ENCODE peak calls at places on chromosomes 5 and 9, in four cellular contexts. One of them, this sample, is unnamed.

GRCh38 chr9:89952401-89952800 is 347.6 kb downstream of the GADD45G start:
- DNase-seq in astrocyte of the spinal cord: peak
- DNase-seq in prostate gland: no peak
- DNase-seq in fibroblast of lung: peak
- DNase-seq in this sample: peak

GRCh38 chr5:74067748-74068541 is 441.9 kb downstream of the ARHGEF28 start:
- DNase-seq in astrocyte of the spinal cord: no peak
- DNase-seq in prostate gland: peak
- DNase-seq in fibroblast of lung: no peak
- DNase-seq in this sample: peak

GRCh38 chr9:92064711-92065110 is 50.5 kb downstream of the SPTLC1 start:
- DNase-seq in astrocyte of the spinal cord: peak
- DNase-seq in prostate gland: no peak
- DNase-seq in fibroblast of lung: peak
- DNase-seq in this sample: peak

GRCh38 chr9:76808636-76809035 is 44.4 kb downstream of the PCA3 start:
- DNase-seq in astrocyte of the spinal cord: no peak
- DNase-seq in prostate gland: no peak
- DNase-seq in fibroblast of lung: peak
- DNase-seq in this sample: peak

GRCh38 chr5:104444656-104445055 is 882.1 kb upstream of the NUDT12 start:
- DNase-seq in astrocyte of the spinal cord: no peak
- DNase-seq in prostate gland: no peak
- DNase-seq in fibroblast of lung: no peak
- DNase-seq in this sample: no peak

GRCh38 chr9:116899337-116900006 is 212.4 kb downstream of the TRIM32 start:
- DNase-seq in astrocyte of the spinal cord: peak
- DNase-seq in prostate gland: no peak
- DNase-seq in fibroblast of lung: peak
- DNase-seq in this sample: no peak

GRCh38 chr9:108271646-108272349 is 584.0 kb downstream of the ACTL7B start:
- DNase-seq in astrocyte of the spinal cord: peak
- DNase-seq in prostate gland: peak
- DNase-seq in fibroblast of lung: peak
- DNase-seq in this sample: peak

GRCh38 chr9:20417695-20418094 is 204.6 kb downstream of the MLLT3 start:
- DNase-seq in astrocyte of the spinal cord: no peak
- DNase-seq in prostate gland: no peak
- DNase-seq in fibroblast of lung: no peak
- DNase-seq in this sample: no peak

GRCh38 chr9:35338561-35339274 is 151.2 kb upstream of the RUSC2 start:
- DNase-seq in astrocyte of the spinal cord: no peak
- DNase-seq in prostate gland: peak
- DNase-seq in fibroblast of lung: no peak
- DNase-seq in this sample: no peak

GRCh38 chr9:75488082-75488713 is 399.9 kb downstream of the OSTF1 start:
- DNase-seq in astrocyte of the spinal cord: no peak
- DNase-seq in prostate gland: no peak
- DNase-seq in fibroblast of lung: no peak
- DNase-seq in this sample: no peak

GRCh38 chr9:75483636-75484035 is 395.3 kb downstream of the OSTF1 start:
- DNase-seq in astrocyte of the spinal cord: peak
- DNase-seq in prostate gland: no peak
- DNase-seq in fibroblast of lung: peak
- DNase-seq in this sample: peak

DNA sequence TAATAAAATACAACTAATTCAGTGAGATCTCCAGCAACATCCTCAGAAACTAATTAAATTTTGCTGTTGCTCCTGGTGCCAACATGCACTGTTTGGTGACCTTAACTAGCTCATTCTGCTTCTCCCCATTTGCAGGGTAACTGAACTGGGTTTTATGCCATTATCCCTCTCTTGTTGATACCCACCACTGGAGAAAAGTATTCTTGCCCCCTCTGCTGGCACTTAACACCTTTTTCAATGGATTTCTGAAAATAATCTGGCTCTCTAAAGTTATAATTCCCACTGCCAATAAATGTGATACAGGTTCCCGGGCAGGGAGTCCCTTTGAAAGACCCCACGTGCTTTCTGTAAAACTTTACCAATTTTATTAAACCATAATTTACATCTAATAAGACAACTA is 394.3 kb downstream of the OSTF1 start:
- DNase-seq in astrocyte of the spinal cord: no peak
- DNase-seq in prostate gland: no peak
- DNase-seq in fibroblast of lung: no peak
- DNase-seq in this sample: no peak
- TF ChIP-seq CTCF in astrocyte of the spinal cord: no peak
- TF ChIP-seq CTCF in prostate gland: no peak
- TF ChIP-seq CTCF in fibroblast of lung: no peak
- TF ChIP-seq CTCF in this sample: no peak

DNA sequence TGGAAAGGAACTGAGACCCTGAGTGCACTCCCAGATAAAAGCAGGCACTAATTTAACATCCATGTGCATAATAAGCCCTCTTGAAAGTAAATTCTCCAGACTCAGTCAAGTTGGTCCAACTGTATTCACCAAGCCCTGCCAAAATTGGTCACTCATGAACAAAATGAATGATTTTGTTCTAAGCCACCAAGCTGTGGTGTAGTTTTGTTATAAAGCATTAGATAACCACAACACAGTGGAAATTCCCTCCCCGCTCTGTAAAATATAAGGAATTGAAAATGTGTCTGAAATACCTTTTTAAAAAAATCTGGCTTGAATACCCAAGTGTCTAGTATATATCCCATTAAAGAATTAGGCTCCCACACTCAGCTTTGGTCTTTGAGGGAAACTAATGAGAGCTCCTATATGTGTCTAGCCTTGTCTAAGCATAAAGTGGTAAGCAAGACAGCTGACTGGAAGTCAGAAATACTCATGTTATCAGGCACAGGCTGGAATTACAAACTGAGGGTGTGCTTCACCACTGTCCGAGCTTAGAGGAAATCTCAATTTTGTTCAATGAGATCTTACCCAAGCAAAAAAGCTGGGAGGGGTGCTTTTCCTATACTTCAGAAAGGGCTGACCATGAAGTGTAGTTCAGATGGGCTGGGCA is 33.2 kb downstream of the IDNK start:
- DNase-seq in astrocyte of the spinal cord: no peak
- DNase-seq in prostate gland: no peak
- DNase-seq in fibroblast of lung: no peak
- DNase-seq in this sample: no peak
- H3K4me3 ChIP-seq in astrocyte of the spinal cord: no peak
- H3K4me3 ChIP-seq in prostate gland: no peak
- H3K4me3 ChIP-seq in fibroblast of lung: no peak
- H3K4me3 ChIP-seq in this sample: no peak

GRCh38 chr9:100222674-100223073 is 123.6 kb downstream of the INVS start:
- DNase-seq in astrocyte of the spinal cord: peak
- DNase-seq in prostate gland: no peak
- DNase-seq in fibroblast of lung: peak
- DNase-seq in this sample: peak
- TF ChIP-seq CTCF in astrocyte of the spinal cord: peak
- TF ChIP-seq CTCF in prostate gland: peak
- TF ChIP-seq CTCF in fibroblast of lung: peak
- TF ChIP-seq CTCF in this sample: peak

DNA sequence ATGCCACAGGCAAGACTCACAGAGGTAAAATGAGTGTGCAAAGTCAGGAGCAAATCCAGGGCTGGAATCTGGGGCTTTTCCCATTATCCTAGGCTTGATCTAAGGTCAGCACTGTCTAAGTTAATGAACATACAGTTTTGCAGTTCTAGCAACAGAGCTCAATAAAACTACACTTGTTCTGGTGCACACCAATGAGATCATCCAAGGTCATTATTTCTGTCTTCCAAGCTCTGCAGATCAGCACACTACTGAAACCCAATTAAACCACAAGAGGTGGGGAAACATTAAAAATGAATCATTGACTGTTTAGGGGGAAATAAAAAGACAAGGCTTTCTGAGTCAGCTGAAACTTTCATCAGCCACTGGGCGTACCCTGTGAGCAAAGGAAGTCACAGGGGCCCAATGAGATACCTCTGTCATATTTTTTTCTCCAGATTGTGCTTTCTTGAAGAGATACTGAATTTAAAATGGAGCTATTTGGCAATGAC is 662.2 kb upstream of the ZNF608 start:
- DNase-seq in astrocyte of the spinal cord: peak
- DNase-seq in prostate gland: no peak
- DNase-seq in fibroblast of lung: peak
- DNase-seq in this sample: peak
- H3K4me3 ChIP-seq in astrocyte of the spinal cord: no peak
- H3K4me3 ChIP-seq in prostate gland: no peak
- H3K4me3 ChIP-seq in fibroblast of lung: no peak
- H3K4me3 ChIP-seq in this sample: no peak

DNA sequence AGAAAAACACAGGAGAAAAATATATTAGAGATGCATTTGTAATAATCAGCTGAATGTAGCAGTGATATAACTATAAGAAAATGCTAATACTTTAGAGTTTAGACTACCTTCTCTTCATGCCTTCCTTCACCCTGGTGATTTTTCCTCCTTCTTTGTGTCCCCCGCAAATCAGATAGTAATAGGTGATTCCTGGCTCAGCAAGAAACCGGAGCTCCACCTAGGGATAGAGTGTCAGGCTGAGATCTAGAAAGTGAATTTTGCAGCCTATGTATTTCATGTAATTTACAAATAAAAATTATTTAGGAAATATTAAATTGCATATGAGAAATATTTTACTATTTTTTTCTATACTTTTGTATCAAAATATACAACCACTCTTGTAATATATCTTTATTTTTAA is 109.8 kb upstream of the ST8SIA4 start:
- DNase-seq in astrocyte of the spinal cord: no peak
- DNase-seq in prostate gland: no peak
- DNase-seq in fibroblast of lung: no peak
- DNase-seq in this sample: no peak
- TF ChIP-seq CTCF in astrocyte of the spinal cord: peak
- TF ChIP-seq CTCF in prostate gland: no peak
- TF ChIP-seq CTCF in fibroblast of lung: no peak
- TF ChIP-seq CTCF in this sample: no peak

GRCh38 chr5:71701409-71701808 is 17.7 kb upstream of the CARTPT start:
- DNase-seq in astrocyte of the spinal cord: no peak
- DNase-seq in prostate gland: no peak
- DNase-seq in fibroblast of lung: no peak
- DNase-seq in this sample: no peak

GRCh38 chr5:71705416-71705815 is 13.7 kb upstream of the CARTPT start:
- DNase-seq in astrocyte of the spinal cord: no peak
- DNase-seq in prostate gland: no peak
- DNase-seq in fibroblast of lung: peak
- DNase-seq in this sample: no peak

GRCh38 chr5:71703941-71704340 is 15.1 kb upstream of the CARTPT start:
- DNase-seq in astrocyte of the spinal cord: no peak
- DNase-seq in prostate gland: no peak
- DNase-seq in fibroblast of lung: no peak
- DNase-seq in this sample: no peak

DNA sequence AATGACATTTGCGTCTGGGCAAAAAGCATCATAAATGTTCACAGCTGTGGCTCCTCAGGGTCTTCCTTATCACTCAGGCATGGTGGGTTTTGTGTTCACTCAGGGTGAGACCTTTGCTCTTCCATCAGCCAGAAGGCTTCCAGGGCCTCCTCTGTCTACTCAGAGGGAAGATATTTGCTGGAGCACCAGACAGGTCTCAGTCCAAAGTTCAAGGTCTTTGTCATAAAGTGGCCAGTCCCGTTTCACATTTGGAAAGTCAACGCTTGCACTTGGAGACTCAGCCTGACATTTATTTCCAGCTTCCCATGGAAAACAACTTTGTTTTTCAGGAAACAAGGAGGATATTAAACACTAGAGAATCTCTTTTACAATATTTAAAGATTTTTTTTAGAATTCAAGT is 12.2 kb upstream of the CARTPT start:
- DNase-seq in astrocyte of the spinal cord: no peak
- DNase-seq in prostate gland: no peak
- DNase-seq in fibroblast of lung: no peak
- DNase-seq in this sample: no peak
- H3K4me3 ChIP-seq in astrocyte of the spinal cord: no peak
- H3K4me3 ChIP-seq in prostate gland: no peak
- H3K4me3 ChIP-seq in fibroblast of lung: no peak
- H3K4me3 ChIP-seq in this sample: no peak

GRCh38 chr5:157303667-157304327 is 37.9 kb downstream of the CYFIP2 start:
- DNase-seq in astrocyte of the spinal cord: no peak
- DNase-seq in prostate gland: no peak
- DNase-seq in fibroblast of lung: no peak
- DNase-seq in this sample: no peak
- TF ChIP-seq CTCF in astrocyte of the spinal cord: peak
- TF ChIP-seq CTCF in prostate gland: no peak
- TF ChIP-seq CTCF in fibroblast of lung: no peak
- TF ChIP-seq CTCF in this sample: no peak